ENCODE peak calls at places on chromosomes 2 and 18, in eight cellular contexts. One of them, this sample, is unnamed.

GRCh38 chr2:224221455-224221913 is 180.4 kb downstream of the FAM124B start:
- DNase-seq in hippocampal formation: no peak
- DNase-seq in left ventricle myocardium superior: no peak
- DNase-seq in NCI-H1092 treated with DMSO at 0.1 percent for 48 hours: no peak
- DNase-seq in H54: peak
- DNase-seq in CD8-positive, alpha-beta T cell: no peak
- DNase-seq in activated naive CD4-positive, alpha-beta T cell treated with anti-CD3 and anti-CD28 coated beads, Interleukin-2, amount 50 U/mL, for 72 hours: no peak
- DNase-seq in AG08396: peak
- DNase-seq in this sample: no peak

GRCh38 chr2:217939220-217939619 is 63.6 kb downstream of the TNS1 start:
- DNase-seq in left ventricle myocardium superior: no peak
- DNase-seq in H54: no peak
- DNase-seq in CD8-positive, alpha-beta T cell: no peak
- DNase-seq in hippocampal formation: no peak
- DNase-seq in NCI-H1092 treated with DMSO at 0.1 percent for 48 hours: no peak
- DNase-seq in AG08396: no peak
- DNase-seq in activated naive CD4-positive, alpha-beta T cell treated with anti-CD3 and anti-CD28 coated beads, Interleukin-2, amount 50 U/mL, for 72 hours: no peak
- DNase-seq in this sample: no peak

GRCh38 chr2:231371430-231372054 is 24.0 kb upstream of the B3GNT7 start:
- DNase-seq in hippocampal formation: no peak
- DNase-seq in CD8-positive, alpha-beta T cell: no peak
- DNase-seq in NCI-H1092 treated with DMSO at 0.1 percent for 48 hours: no peak
- DNase-seq in activated naive CD4-positive, alpha-beta T cell treated with anti-CD3 and anti-CD28 coated beads, Interleukin-2, amount 50 U/mL, for 72 hours: no peak
- DNase-seq in H54: no peak
- DNase-seq in left ventricle myocardium superior: peak
- DNase-seq in AG08396: no peak
- DNase-seq in this sample: no peak

GRCh38 chr2:10875126-10875525 is 36.6 kb upstream of the KCNF1 start:
- DNase-seq in activated naive CD4-positive, alpha-beta T cell treated with anti-CD3 and anti-CD28 coated beads, Interleukin-2, amount 50 U/mL, for 72 hours: no peak
- DNase-seq in NCI-H1092 treated with DMSO at 0.1 percent for 48 hours: no peak
- DNase-seq in hippocampal formation: no peak
- DNase-seq in H54: no peak
- DNase-seq in CD8-positive, alpha-beta T cell: no peak
- DNase-seq in AG08396: no peak
- DNase-seq in left ventricle myocardium superior: no peak
- DNase-seq in this sample: no peak

GRCh38 chr2:167944825-167945659 is 302.4 kb downstream of the STK39 start:
- DNase-seq in left ventricle myocardium superior: no peak
- DNase-seq in hippocampal formation: no peak
- DNase-seq in CD8-positive, alpha-beta T cell: no peak
- DNase-seq in activated naive CD4-positive, alpha-beta T cell treated with anti-CD3 and anti-CD28 coated beads, Interleukin-2, amount 50 U/mL, for 72 hours: no peak
- DNase-seq in H54: no peak
- DNase-seq in NCI-H1092 treated with DMSO at 0.1 percent for 48 hours: no peak
- DNase-seq in AG08396: no peak
- DNase-seq in this sample: no peak

GRCh38 chr2:127637725-127638252 is 8.2 kb upstream of the GPR17 start:
- DNase-seq in left ventricle myocardium superior: peak
- DNase-seq in activated naive CD4-positive, alpha-beta T cell treated with anti-CD3 and anti-CD28 coated beads, Interleukin-2, amount 50 U/mL, for 72 hours: no peak
- DNase-seq in CD8-positive, alpha-beta T cell: no peak
- DNase-seq in H54: peak
- DNase-seq in NCI-H1092 treated with DMSO at 0.1 percent for 48 hours: no peak
- DNase-seq in hippocampal formation: no peak
- DNase-seq in AG08396: peak
- DNase-seq in this sample: peak

GRCh38 chr2:89763581-89764485 is 1072.4 kb downstream of the RPIA start:
- DNase-seq in NCI-H1092 treated with DMSO at 0.1 percent for 48 hours: no peak
- DNase-seq in activated naive CD4-positive, alpha-beta T cell treated with anti-CD3 and anti-CD28 coated beads, Interleukin-2, amount 50 U/mL, for 72 hours: peak
- DNase-seq in left ventricle myocardium superior: peak
- DNase-seq in AG08396: peak
- DNase-seq in hippocampal formation: no peak
- DNase-seq in CD8-positive, alpha-beta T cell: no peak
- DNase-seq in H54: no peak
- DNase-seq in this sample: no peak

GRCh38 chr2:197915548-197916265 is 111.3 kb downstream of the PLCL1 start:
- DNase-seq in AG08396: peak
- DNase-seq in hippocampal formation: no peak
- DNase-seq in left ventricle myocardium superior: no peak
- DNase-seq in activated naive CD4-positive, alpha-beta T cell treated with anti-CD3 and anti-CD28 coated beads, Interleukin-2, amount 50 U/mL, for 72 hours: no peak
- DNase-seq in CD8-positive, alpha-beta T cell: no peak
- DNase-seq in NCI-H1092 treated with DMSO at 0.1 percent for 48 hours: no peak
- DNase-seq in H54: no peak
- DNase-seq in this sample: no peak

GRCh38 chr2:236823976-236824375 is 254.4 kb downstream of the ACKR3 start:
- DNase-seq in CD8-positive, alpha-beta T cell: no peak
- DNase-seq in NCI-H1092 treated with DMSO at 0.1 percent for 48 hours: no peak
- DNase-seq in H54: no peak
- DNase-seq in left ventricle myocardium superior: no peak
- DNase-seq in hippocampal formation: no peak
- DNase-seq in activated naive CD4-positive, alpha-beta T cell treated with anti-CD3 and anti-CD28 coated beads, Interleukin-2, amount 50 U/mL, for 72 hours: no peak
- DNase-seq in AG08396: no peak
- DNase-seq in this sample: no peak

GRCh38 chr2:120036145-120036544 is 23.3 kb downstream of the EPB41L5 start:
- DNase-seq in AG08396: no peak
- DNase-seq in hippocampal formation: no peak
- DNase-seq in CD8-positive, alpha-beta T cell: no peak
- DNase-seq in NCI-H1092 treated with DMSO at 0.1 percent for 48 hours: no peak
- DNase-seq in activated naive CD4-positive, alpha-beta T cell treated with anti-CD3 and anti-CD28 coated beads, Interleukin-2, amount 50 U/mL, for 72 hours: no peak
- DNase-seq in left ventricle myocardium superior: no peak
- DNase-seq in H54: no peak
- DNase-seq in this sample: no peak

GRCh38 chr2:3628241-3628679 is 29.7 kb upstream of the ALLC start:
- DNase-seq in CD8-positive, alpha-beta T cell: no peak
- DNase-seq in H54: no peak
- DNase-seq in left ventricle myocardium superior: no peak
- DNase-seq in NCI-H1092 treated with DMSO at 0.1 percent for 48 hours: no peak
- DNase-seq in hippocampal formation: no peak
- DNase-seq in AG08396: no peak
- DNase-seq in activated naive CD4-positive, alpha-beta T cell treated with anti-CD3 and anti-CD28 coated beads, Interleukin-2, amount 50 U/mL, for 72 hours: peak
- DNase-seq in this sample: no peak

GRCh38 chr2:148244593-148245292 is 223.9 kb downstream of the MBD5 start:
- DNase-seq in NCI-H1092 treated with DMSO at 0.1 percent for 48 hours: no peak
- DNase-seq in AG08396: peak
- DNase-seq in hippocampal formation: no peak
- DNase-seq in left ventricle myocardium superior: no peak
- DNase-seq in activated naive CD4-positive, alpha-beta T cell treated with anti-CD3 and anti-CD28 coated beads, Interleukin-2, amount 50 U/mL, for 72 hours: no peak
- DNase-seq in H54: peak
- DNase-seq in CD8-positive, alpha-beta T cell: no peak
- DNase-seq in this sample: no peak

GRCh38 chr2:237660381-237660900 is 33.1 kb downstream of the LRRFIP1 start:
- DNase-seq in hippocampal formation: no peak
- DNase-seq in left ventricle myocardium superior: no peak
- DNase-seq in activated naive CD4-positive, alpha-beta T cell treated with anti-CD3 and anti-CD28 coated beads, Interleukin-2, amount 50 U/mL, for 72 hours: no peak
- DNase-seq in NCI-H1092 treated with DMSO at 0.1 percent for 48 hours: no peak
- DNase-seq in H54: no peak
- DNase-seq in AG08396: no peak
- DNase-seq in CD8-positive, alpha-beta T cell: no peak
- DNase-seq in this sample: no peak

GRCh38 chr2:236246711-236247246 is 17.4 kb downstream of the ASB18 start:
- DNase-seq in activated naive CD4-positive, alpha-beta T cell treated with anti-CD3 and anti-CD28 coated beads, Interleukin-2, amount 50 U/mL, for 72 hours: no peak
- DNase-seq in CD8-positive, alpha-beta T cell: no peak
- DNase-seq in hippocampal formation: no peak
- DNase-seq in AG08396: no peak
- DNase-seq in NCI-H1092 treated with DMSO at 0.1 percent for 48 hours: no peak
- DNase-seq in left ventricle myocardium superior: no peak
- DNase-seq in H54: no peak
- DNase-seq in this sample: no peak

GRCh38 chr2:19409001-19409400 is 50.6 kb upstream of the OSR1 start:
- DNase-seq in NCI-H1092 treated with DMSO at 0.1 percent for 48 hours: no peak
- DNase-seq in AG08396: no peak
- DNase-seq in H54: no peak
- DNase-seq in CD8-positive, alpha-beta T cell: no peak
- DNase-seq in hippocampal formation: no peak
- DNase-seq in left ventricle myocardium superior: no peak
- DNase-seq in activated naive CD4-positive, alpha-beta T cell treated with anti-CD3 and anti-CD28 coated beads, Interleukin-2, amount 50 U/mL, for 72 hours: no peak
- DNase-seq in this sample: no peak

GRCh38 chr2:43224131-43224570 is 2.3 kb downstream of the ZFP36L2 start:
- DNase-seq in hippocampal formation: peak
- DNase-seq in H54: no peak
- DNase-seq in NCI-H1092 treated with DMSO at 0.1 percent for 48 hours: no peak
- DNase-seq in left ventricle myocardium superior: peak
- DNase-seq in CD8-positive, alpha-beta T cell: peak
- DNase-seq in AG08396: peak
- DNase-seq in activated naive CD4-positive, alpha-beta T cell treated with anti-CD3 and anti-CD28 coated beads, Interleukin-2, amount 50 U/mL, for 72 hours: peak
- DNase-seq in this sample: peak

GRCh38 chr18:75211002-75211621 is 515 bp downstream of the TSHZ1 start:
- DNase-seq in NCI-H1092 treated with DMSO at 0.1 percent for 48 hours: peak
- DNase-seq in left ventricle myocardium superior: no peak
- DNase-seq in H54: no peak
- DNase-seq in activated naive CD4-positive, alpha-beta T cell treated with anti-CD3 and anti-CD28 coated beads, Interleukin-2, amount 50 U/mL, for 72 hours: no peak
- DNase-seq in AG08396: peak
- DNase-seq in hippocampal formation: no peak
- DNase-seq in CD8-positive, alpha-beta T cell: peak
- DNase-seq in this sample: no peak

GRCh38 chr18:79974025-79974424 is 9.6 kb downstream of the HSBP1L1 start:
- DNase-seq in NCI-H1092 treated with DMSO at 0.1 percent for 48 hours: no peak
- DNase-seq in hippocampal formation: no peak
- DNase-seq in activated naive CD4-positive, alpha-beta T cell treated with anti-CD3 and anti-CD28 coated beads, Interleukin-2, amount 50 U/mL, for 72 hours: no peak
- DNase-seq in AG08396: no peak
- DNase-seq in left ventricle myocardium superior: no peak
- DNase-seq in CD8-positive, alpha-beta T cell: no peak
- DNase-seq in H54: no peak
- DNase-seq in this sample: no peak

GRCh38 chr2:80331025-80331424 is 26.5 kb upstream of the LRRTM1 start:
- DNase-seq in CD8-positive, alpha-beta T cell: no peak
- DNase-seq in AG08396: no peak
- DNase-seq in NCI-H1092 treated with DMSO at 0.1 percent for 48 hours: no peak
- DNase-seq in left ventricle myocardium superior: no peak
- DNase-seq in H54: no peak
- DNase-seq in hippocampal formation: no peak
- DNase-seq in activated naive CD4-positive, alpha-beta T cell treated with anti-CD3 and anti-CD28 coated beads, Interleukin-2, amount 50 U/mL, for 72 hours: no peak
- DNase-seq in this sample: no peak

GRCh38 chr18:6256521-6256920 is 158.2 kb downstream of the L3MBTL4 start:
- DNase-seq in CD8-positive, alpha-beta T cell: no peak
- DNase-seq in H54: no peak
- DNase-seq in AG08396: no peak
- DNase-seq in NCI-H1092 treated with DMSO at 0.1 percent for 48 hours: no peak
- DNase-seq in activated naive CD4-positive, alpha-beta T cell treated with anti-CD3 and anti-CD28 coated beads, Interleukin-2, amount 50 U/mL, for 72 hours: no peak
- DNase-seq in hippocampal formation: no peak
- DNase-seq in left ventricle myocardium superior: no peak
- DNase-seq in this sample: no peak

GRCh38 chr2:67755511-67755910 is 307.3 kb downstream of the C1D start:
- DNase-seq in hippocampal formation: no peak
- DNase-seq in AG08396: no peak
- DNase-seq in activated naive CD4-positive, alpha-beta T cell treated with anti-CD3 and anti-CD28 coated beads, Interleukin-2, amount 50 U/mL, for 72 hours: no peak
- DNase-seq in H54: no peak
- DNase-seq in left ventricle myocardium superior: no peak
- DNase-seq in NCI-H1092 treated with DMSO at 0.1 percent for 48 hours: no peak
- DNase-seq in CD8-positive, alpha-beta T cell: no peak
- DNase-seq in this sample: no peak

GRCh38 chr18:33181016-33181415 is 259.5 kb downstream of the CCDC178 start:
- DNase-seq in CD8-positive, alpha-beta T cell: no peak
- DNase-seq in AG08396: no peak
- DNase-seq in NCI-H1092 treated with DMSO at 0.1 percent for 48 hours: no peak
- DNase-seq in activated naive CD4-positive, alpha-beta T cell treated with anti-CD3 and anti-CD28 coated beads, Interleukin-2, amount 50 U/mL, for 72 hours: no peak
- DNase-seq in left ventricle myocardium superior: no peak
- DNase-seq in hippocampal formation: no peak
- DNase-seq in H54: no peak
- DNase-seq in this sample: no peak

GRCh38 chr2:219419331-219420197 is 1.4 kb downstream of the DES start:
- DNase-seq in CD8-positive, alpha-beta T cell: no peak
- DNase-seq in left ventricle myocardium superior: peak
- DNase-seq in NCI-H1092 treated with DMSO at 0.1 percent for 48 hours: no peak
- DNase-seq in hippocampal formation: no peak
- DNase-seq in AG08396: no peak
- DNase-seq in activated naive CD4-positive, alpha-beta T cell treated with anti-CD3 and anti-CD28 coated beads, Interleukin-2, amount 50 U/mL, for 72 hours: no peak
- DNase-seq in H54: no peak
- DNase-seq in this sample: no peak